ENCODE peak calls at places on chromosomes 5 and 9, in five cellular contexts. U is GM12878, V is K562, H is H1, Y is HepG2. G is an unnamed sample.

GRCh38 chr9:10108815-10109214 is 504.0 kb downstream of the PTPRD start:
- DNase-seq in U (no peak), V (no peak), H (no peak), Y (no peak), G (no peak)

GRCh38 chr9:88590558-88591146 is 55.7 kb downstream of the NXNL2 start:
- DNase-seq in U (no peak), V (peak; percentile 20), H (peak; percentile 80), Y (peak; percentile 6), G (no peak)

GRCh38 chr9:27548055-27548741 is 18.6 kb upstream of the MOB3B start:
- DNase-seq in U (no peak), V (peak; percentile 9), H (no peak), Y (no peak), G (peak; percentile 19)

GRCh38 chr5:122942164-122942914 is 94.2 kb downstream of the PPIC start:
- DNase-seq in U (no peak), V (peak; percentile 81), H (no peak), Y (no peak), G (no peak)

GRCh38 chr9:37156205-37156604 is 35.8 kb downstream of the ZCCHC7 start:
- DNase-seq in U (no peak), V (no peak), H (no peak), Y (no peak), G (no peak)

GRCh38 chr9:122347348-122348287 is 23.2 kb upstream of the PTGS1 start:
- DNase-seq in U (no peak), V (no peak), H (no peak), Y (peak; percentile 36), G (no peak)

GRCh38 chr5:130116431-130116830 is 212.2 kb downstream of the CHSY3 start:
- DNase-seq in U (no peak), V (no peak), H (no peak), Y (no peak), G (no peak)

GRCh38 chr5:45507174-45507573 is 189.0 kb downstream of the HCN1 start:
- DNase-seq in U (no peak), V (no peak), H (no peak), Y (no peak), G (no peak)

GRCh38 chr9:13718086-13718485 is 438.6 kb upstream of the MPDZ start:
- DNase-seq in U (no peak), V (no peak), H (no peak), Y (no peak), G (no peak)

GRCh38 chr9:92970467-92970923 is 23.2 kb downstream of the FGD3 start:
- DNase-seq in U (no peak), V (no peak), H (peak; percentile 55), Y (no peak), G (no peak)

GRCh38 chr5:34415559-34416198 is 240.4 kb upstream of the RAI14 start:
- DNase-seq in U (peak; percentile 23), V (no peak), H (no peak), Y (no peak), G (no peak)

GRCh38 chr5:170471551-170472212 is 32.1 kb upstream of the KCNIP1 start:
- DNase-seq in U (no peak), V (no peak), H (peak; percentile 42), Y (no peak), G (no peak)

GRCh38 chr9:14903040-14903439 is 7.2 kb downstream of the FREM1 start:
- DNase-seq in U (no peak), V (no peak), H (no peak), Y (no peak), G (no peak)

GRCh38 chr5:54860321-54860720 is 125.1 kb downstream of the ESM1 start:
- DNase-seq in U (no peak), V (no peak), H (no peak), Y (no peak), G (no peak)

GRCh38 chr5:38921174-38921573 is 75.4 kb downstream of the OSMR start:
- DNase-seq in U (no peak), V (peak; percentile 16), H (no peak), Y (no peak), G (no peak)

GRCh38 chr5:122219767-122220166 is 90.4 kb downstream of the ZNF474 start:
- DNase-seq in U (no peak), V (no peak), H (no peak), Y (no peak), G (no peak)

GRCh38 chr5:172788771-172789686 is 18.0 kb upstream of the DUSP1 start:
- DNase-seq in U (no peak), V (peak; percentile 95), H (no peak), Y (peak; percentile 85), G (no peak)

GRCh38 chr5:3377831-3378230 is 217.8 kb upstream of the IRX1 start:
- DNase-seq in U (no peak), V (no peak), H (peak; percentile 27), Y (no peak), G (no peak)

GRCh38 chr5:146744358-146744757 is 134.2 kb downstream of the PPP2R2B start:
- DNase-seq in U (no peak), V (no peak), H (no peak), Y (no peak), G (no peak)

GRCh38 chr5:135071311-135071710 is 37.3 kb upstream of the PITX1 start:
- DNase-seq in U (no peak), V (no peak), H (no peak), Y (no peak), G (no peak)

GRCh38 chr5:88826959-88827585 is 55.9 kb downstream of the MEF2C start:
- DNase-seq in U (peak; percentile 98), V (peak; percentile 72), H (no peak), Y (no peak), G (peak; percentile 47)

GRCh38 chr9:134775552-134775951 is 105.1 kb upstream of the FCN2 start:
- DNase-seq in U (no peak), V (no peak), H (no peak), Y (no peak), G (no peak)

GRCh38 chr9:33447404-33448158 is at the start of gene AQP3:
- DNase-seq in U (no peak), V (peak; percentile 75), H (peak; percentile 85), Y (peak; percentile 11), G (no peak)

GRCh38 chr9:99966720-99967119 is 60.3 kb downstream of the STX17 start:
- DNase-seq in U (no peak), V (no peak), H (no peak), Y (peak; percentile 69), G (peak; percentile 76)

GRCh38 chr5:108084105-108084504 is 297.8 kb downstream of the FBXL17 start:
- DNase-seq in U (no peak), V (no peak), H (no peak), Y (no peak), G (no peak)

GRCh38 chr5:166377756-166378155 is 1913.7 kb upstream of the WWC1 start:
- DNase-seq in U (no peak), V (no peak), H (no peak), Y (no peak), G (no peak)

GRCh38 chr9:134606951-134607733 is 34.5 kb upstream of the COL5A1 start:
- DNase-seq in U (no peak), V (peak; percentile 20), H (peak; percentile 58), Y (no peak), G (peak; percentile 21)

GRCh38 chr9:2014696-2015580 is at the start of gene SMARCA2:
- DNase-seq in U (peak; percentile 86), V (peak; percentile 94), H (peak; percentile 88), Y (peak; percentile 87), G (peak; percentile 84)

GRCh38 chr5:133150909-133151544 is 99.2 kb downstream of the HSPA4 start:
- DNase-seq in U (no peak), V (no peak), H (no peak), Y (no peak), G (no peak)

GRCh38 chr9:70954126-70954525 is 167.3 kb downstream of the TRPM3 start:
- DNase-seq in U (no peak), V (no peak), H (no peak), Y (no peak), G (peak; percentile 2)

GRCh38 chr9:124290743-124291554 is 33.2 kb downstream of the NEK6 start:
- DNase-seq in U (no peak), V (no peak), H (no peak), Y (no peak), G (no peak)

GRCh38 chr5:132459031-132459982 is 31.3 kb downstream of the IRF1 start:
- DNase-seq in U (no peak), V (peak; percentile 64), H (no peak), Y (no peak), G (peak; percentile 26)

GRCh38 chr9:129781991-129782390 is 21.0 kb upstream of the TOR1B start:
- DNase-seq in U (no peak), V (no peak), H (no peak), Y (no peak), G (no peak)

DNA sequence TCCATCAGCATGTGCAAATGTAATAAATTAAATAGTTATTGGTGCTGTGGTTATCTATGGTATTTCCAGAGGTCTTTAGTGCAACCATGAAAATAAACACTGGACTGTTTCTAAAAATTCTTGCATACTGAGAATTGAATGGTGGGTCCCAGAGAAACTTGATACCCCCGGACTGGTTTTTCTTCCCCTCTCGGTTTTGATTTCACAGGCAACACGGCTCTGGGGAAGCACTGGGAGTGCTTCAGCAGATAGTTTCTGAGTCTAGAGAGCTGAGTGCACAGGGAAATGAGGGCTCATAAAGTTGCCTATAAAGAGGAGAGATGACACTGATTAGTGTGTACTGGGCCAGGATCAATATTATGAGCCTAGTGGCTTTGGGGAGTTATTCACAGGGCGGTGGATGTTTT is 170.4 kb upstream of the HMHB1 start:
- DNase-seq in U (peak; percentile 31), V (no peak), H (no peak), Y (no peak), G (no peak)
- H3K4me1 ChIP-seq in U (peaks cover 20% of the 10 kb centered on the region), V (no peaks in the 10 kb centered on the region), H (no peaks in the 10 kb centered on the region), Y (peaks cover 21% of the 10 kb centered on the region), G (no peaks in the 10 kb centered on the region)

GRCh38 chr9:19665146-19665863 is 123.5 kb downstream of the SLC24A2 start:
- DNase-seq in U (peak; percentile 26), V (no peak), H (no peak), Y (no peak), G (no peak)

GRCh38 chr9:19666575-19666974 is 122.3 kb downstream of the SLC24A2 start:
- DNase-seq in U (no peak), V (no peak), H (no peak), Y (no peak), G (no peak)

GRCh38 chr9:19662213-19662612 is 126.6 kb downstream of the SLC24A2 start:
- DNase-seq in U (no peak), V (no peak), H (no peak), Y (no peak), G (no peak)

GRCh38 chr9:19660019-19660418 is 128.8 kb downstream of the SLC24A2 start:
- DNase-seq in U (no peak), V (no peak), H (no peak), Y (no peak), G (no peak)

DNA sequence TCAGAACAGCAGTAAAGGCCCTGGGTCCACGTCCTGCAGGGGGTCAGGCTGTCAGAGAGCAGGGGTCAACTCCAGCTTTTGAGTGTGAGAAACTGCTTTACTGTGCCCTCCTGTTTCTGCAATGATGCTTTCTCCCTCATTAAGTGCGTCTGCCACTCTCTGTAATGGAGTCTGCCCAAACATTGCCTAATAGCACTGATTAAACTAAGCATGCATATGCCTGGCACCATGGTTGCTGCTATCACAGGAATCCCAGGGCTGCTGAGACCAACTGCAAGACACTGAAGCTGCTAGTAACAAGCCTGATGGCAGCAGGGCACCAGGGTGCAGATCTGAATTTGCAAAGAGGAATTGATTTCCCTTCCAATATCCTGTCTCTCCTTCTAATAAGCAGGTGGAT is 125.3 kb downstream of the SLC24A2 start:
- DNase-seq in U (no peak), V (no peak), H (no peak), Y (no peak), G (no peak)
- TF ChIP-seq ATF3 in U (no peak), V (no peak), H (no peak), Y (no peak), G (no peak)

GRCh38 chr5:179438461-179438860 is 93.2 kb upstream of the ADAMTS2 start:
- DNase-seq in U (no peak), V (no peak), H (no peak), Y (no peak), G (no peak)
- H3K27ac ChIP-seq in U (no peak overlapping the region), V (no peak overlapping the region), H (no peak overlapping the region), Y (no peak overlapping the region), G (no peak overlapping the region)

GRCh38 chr5:14171621-14172020 is 28.5 kb downstream of the TRIO start:
- DNase-seq in U (no peak), V (no peak), H (no peak), Y (peak; percentile 43), G (no peak)
- H3K4me1 ChIP-seq in U (peaks cover 57% of the 10 kb centered on the region), V (peaks cover 4% of the 10 kb centered on the region), H (peaks cover 19% of the 10 kb centered on the region), Y (peaks cover 99% of the 10 kb centered on the region), G (peaks cover 56% of the 10 kb centered on the region)